ENCODE peak calls at places on chromosomes 4 and X, in four cellular contexts. N is mammary epithelial cell, K is amygdala, F is HT1080. C is an unnamed sample.

GRCh38 chr4:42555828-42556227 is 101.1 kb downstream of the ATP8A1 start:
- DNase-seq in K (no peak), F (peak; percentile 6), N (peak; percentile 0), C (no peak)

GRCh38 chr4:75015627-75016026 is 82.7 kb downstream of the PARM1 start:
- DNase-seq in F (no peak), N (no peak), K (no peak), C (no peak)

GRCh38 chr4:170102426-170102825 is 12.7 kb upstream of the AADAT start:
- DNase-seq in F (no peak), N (no peak), K (no peak), C (no peak)

GRCh38 chrX:130028196-130028595 is 45.8 kb downstream of the BCORL1 start:
- DNase-seq in F (no peak), K (peak; percentile 34), N (peak; percentile 3), C (peak; percentile 18)

GRCh38 chrX:153819398-153820083 is 10.8 kb downstream of the PDZD4 start:
- DNase-seq in K (no peak), N (no peak), F (no peak), C (no peak)

GRCh38 chrX:136130931-136131843 is 16.1 kb upstream of the FHL1 start:
- DNase-seq in N (peak; percentile 91), F (peak; percentile 98), K (no peak), C (peak; percentile 85)

GRCh38 chrX:32010948-32011347 is 939.1 kb upstream of the FTHL17 start:
- DNase-seq in N (no peak), F (no peak), K (no peak), C (no peak)

GRCh38 chr4:185566425-185566824 is 31.1 kb upstream of the PDLIM3 start:
- DNase-seq in F (no peak), N (no peak), K (no peak), C (no peak)

GRCh38 chrX:94178145-94178790 is 504.3 kb downstream of the FAM133A start:
- DNase-seq in K (no peak), N (peak; percentile 72), F (peak; percentile 83), C (no peak)

GRCh38 chr4:3320361-3321023 is 27.7 kb downstream of the RGS12 start:
- DNase-seq in N (no peak), K (no peak), F (no peak), C (no peak)

GRCh38 chrX:19758536-19758935 is 128.9 kb downstream of the SH3KBP1 start:
- DNase-seq in K (no peak), F (peak; percentile 11), N (no peak), C (peak; percentile 11)

GRCh38 chr4:143389543-143390195 is 53.0 kb downstream of the GAB1 start:
- DNase-seq in F (no peak), N (peak; percentile 44), K (no peak), C (no peak)

GRCh38 chr4:7278071-7278765 is 85.9 kb downstream of the SORCS2 start:
- DNase-seq in K (no peak), F (no peak), N (no peak), C (no peak)

GRCh38 chr4:122224348-122224747 is 72.2 kb downstream of the BLTP1 start:
- DNase-seq in N (peak; percentile 0), K (no peak), F (peak; percentile 22), C (peak; percentile 6)

GRCh38 chr4:66633472-66633871 is 911.8 kb downstream of the CENPC start:
- DNase-seq in F (no peak), K (no peak), N (no peak), C (no peak)

GRCh38 chr4:20391912-20392311 is 140.2 kb downstream of the SLIT2 start:
- DNase-seq in F (no peak), K (no peak), N (no peak), C (no peak)

GRCh38 chrX:150212672-150213480 is 150.2 kb upstream of the MAMLD1 start:
- DNase-seq in N (no peak), K (no peak), F (no peak), C (no peak)

GRCh38 chr4:186723207-186724047 is at the start of gene FAT1:
- DNase-seq in K (no peak), F (peak; percentile 64), N (peak; percentile 66), C (peak; percentile 70)

GRCh38 chr4:89538171-89538570 is 230.6 kb upstream of the GPRIN3 start:
- DNase-seq in K (no peak), F (no peak), N (no peak), C (no peak)

GRCh38 chr4:36244257-36245084 is at the start of gene ARAP2:
- DNase-seq in F (peak; percentile 32), N (peak; percentile 77), K (peak; percentile 49), C (peak; percentile 17)

GRCh38 chrX:150007356-150007755 is 69.1 kb upstream of the EOLA2 start:
- DNase-seq in N (no peak), F (no peak), K (no peak), C (no peak)

GRCh38 chr4:125316391-125316780 is 1.6 kb downstream of the FAT4 start:
- DNase-seq in F (no peak), N (no peak), K (peak; percentile 37), C (peak; percentile 22)

GRCh38 chr4:113604955-113605354 is 156.6 kb downstream of the CAMK2D start:
- DNase-seq in F (peak; percentile 16), N (no peak), K (no peak), C (no peak)

GRCh38 chrX:39859991-39860861 is 237.5 kb downstream of the BCOR start:
- DNase-seq in N (peak; percentile 57), K (no peak), F (peak; percentile 82), C (peak; percentile 67)

GRCh38 chr4:891747-892146 is 40.4 kb downstream of the GAK start:
- DNase-seq in N (no peak), K (no peak), F (no peak), C (no peak)

GRCh38 chrX:46884799-46885198 is 27.4 kb upstream of the JADE3 start:
- DNase-seq in N (no peak), F (no peak), K (no peak), C (no peak)

GRCh38 chrX:113868169-113868568 is 715.7 kb upstream of the HTR2C start:
- DNase-seq in N (no peak), K (no peak), F (peak; percentile 6), C (peak; percentile 16)

GRCh38 chr4:98773638-98774037 is 115.2 kb upstream of the TSPAN5 start:
- DNase-seq in K (no peak), N (peak; percentile 70), F (no peak), C (no peak)

GRCh38 chr4:169184686-169185085 is 86.1 kb downstream of the SH3RF1 start:
- DNase-seq in N (peak; percentile 35), K (no peak), F (no peak), C (no peak)

GRCh38 chrX:119758682-119759332 is 419 bp downstream of the SOWAHD start:
- DNase-seq in K (no peak), N (peak; percentile 37), F (no peak), C (peak; percentile 19)

GRCh38 chrX:45771560-45772340 is 571.1 kb upstream of the DIPK2B start:
- DNase-seq in N (peak; percentile 59), F (peak; percentile 67), K (no peak), C (peak; percentile 64)

GRCh38 chrX:7120578-7121219 is 26.8 kb upstream of the STS start:
- DNase-seq in F (peak; percentile 3), N (peak; percentile 4), K (no peak), C (no peak)

GRCh38 chr4:98406819-98407218 is 145.6 kb downstream of the RAP1GDS1 start:
- DNase-seq in K (no peak), N (no peak), F (no peak), C (no peak)

GRCh38 chr4:69995526-69996016 is at the start of gene STATH:
- DNase-seq in N (no peak), K (no peak), F (peak; percentile 28), C (no peak)

GRCh38 chrX:150486011-150486410 is 82.4 kb upstream of the MTM1 start:
- DNase-seq in F (peak; percentile 26), K (peak; percentile 74), N (peak; percentile 30), C (peak; percentile 23)

GRCh38 chr4:79603681-79604080 is 195.7 kb upstream of the GK2 start:
- DNase-seq in F (no peak), N (no peak), K (no peak), C (no peak)

GRCh38 chrX:44036336-44036735 is 63.1 kb upstream of the NDP start:
- DNase-seq in K (no peak), N (peak; percentile 30), F (peak; percentile 32), C (peak; percentile 64)

GRCh38 chr4:81722229-81722900 is 250.7 kb upstream of the RASGEF1B start:
- DNase-seq in F (no peak), K (no peak), N (no peak), C (no peak)